ENCODE peak calls at places on chromosomes 6 and 20, in six cellular contexts. D is H1, J is A549, F is endothelial cell of umbilical vein, O is HepG2, K is K562. M is an unnamed sample.

GRCh38 chr20:13277663-13278295 is 56.7 kb downstream of the ISM1 start:
- DNase-seq in F (no peak), J (no peak), K (no peak), O (no peak), D (no peak), M (no peak)

GRCh38 chr20:21064924-21065323 is 41.2 kb downstream of the LINC00237 start:
- DNase-seq in D (no peak), F (no peak), O (no peak), K (no peak), J (no peak), M (no peak)

GRCh38 chr20:2604506-2604835 is 48.0 kb upstream of the NOP56 start:
- DNase-seq in F (no peak), D (no peak), J (no peak), O (no peak), K (no peak), M (no peak)

GRCh38 chr20:10645205-10645570 is 28.6 kb downstream of the JAG1 start:
- DNase-seq in F (no peak), O (no peak), K (no peak), D (no peak), J (no peak), M (no peak)

GRCh38 chr6:31752739-31753319 is 9.6 kb upstream of the SAPCD1 start:
- DNase-seq in D (no peak), K (no peak), O (no peak), J (no peak), F (no peak), M (no peak)

GRCh38 chr6:150072201-150072600 is 3.3 kb upstream of the ULBP3 start:
- DNase-seq in O (peak), J (peak), D (no peak), F (no peak), K (peak), M (no peak)

GRCh38 chr6:160101262-160102205 is 20.1 kb upstream of the SLC22A1 start:
- DNase-seq in F (no peak), K (peak), O (no peak), D (no peak), J (no peak), M (no peak)

GRCh38 chr20:23479043-23479442 is 11.9 kb upstream of the CST8 start:
- DNase-seq in D (no peak), K (no peak), F (no peak), O (no peak), J (no peak), M (no peak)

GRCh38 chr20:41344477-41344876 is 3.9 kb downstream of the LPIN3 start:
- DNase-seq in J (no peak), O (no peak), F (no peak), D (no peak), K (no peak), M (no peak)

GRCh38 chr6:13760948-13761347 is 49.3 kb upstream of the RANBP9 start:
- DNase-seq in O (no peak), J (no peak), K (no peak), D (no peak), F (no peak), M (no peak)

GRCh38 chr6:104855507-104855906 is 4.2 kb downstream of the HACE1 start:
- DNase-seq in O (no peak), D (no peak), F (no peak), K (no peak), J (no peak), M (no peak)

GRCh38 chr6:99745651-99746050 is 139.0 kb downstream of the PRDM13 start:
- DNase-seq in O (no peak), D (no peak), F (no peak), J (no peak), K (no peak), M (no peak)

GRCh38 chr6:131950767-131951575 is at the start of gene CCN2:
- DNase-seq in O (peak), D (peak), F (peak), J (peak), K (no peak), M (peak)

GRCh38 chr6:111918825-111919224 is 45.6 kb upstream of the FYN start:
- DNase-seq in J (no peak), D (no peak), F (no peak), O (no peak), K (no peak), M (no peak)

GRCh38 chr6:159701413-159701999 is 8.5 kb upstream of the SOD2 start:
- DNase-seq in K (no peak), F (peak), D (no peak), J (peak), O (peak), M (no peak)

GRCh38 chr6:168599769-168600330 is 158.9 kb downstream of the SMOC2 start:
- DNase-seq in F (no peak), K (no peak), D (no peak), O (no peak), J (no peak), M (no peak)

GRCh38 chr6:133170602-133171001 is 70.6 kb upstream of the EYA4 start:
- DNase-seq in J (no peak), O (peak), F (no peak), K (no peak), D (no peak), M (no peak)

GRCh38 chr6:141165012-141165411 is 967.7 kb upstream of the GJE1 start:
- DNase-seq in F (no peak), D (no peak), O (no peak), K (no peak), J (no peak), M (no peak)

GRCh38 chr20:50146732-50147662 is 6.5 kb downstream of the PEDS1 start:
- DNase-seq in O (no peak), F (peak), J (no peak), K (peak), D (no peak), M (no peak)

GRCh38 chr20:41334452-41335421 is 5.9 kb upstream of the LPIN3 start:
- DNase-seq in F (peak), O (no peak), K (no peak), J (no peak), D (no peak), M (no peak)

GRCh38 chr6:55209059-55209458 is 34.7 kb downstream of the HCRTR2 start:
- DNase-seq in K (no peak), F (no peak), D (no peak), O (no peak), J (no peak), M (no peak)

GRCh38 chr6:148440021-148440420 is 97.4 kb downstream of the SASH1 start:
- DNase-seq in K (no peak), D (no peak), O (no peak), F (no peak), J (no peak), M (no peak)

GRCh38 chr20:47117325-47117724 is 222.7 kb downstream of the EYA2 start:
- DNase-seq in J (no peak), O (no peak), K (no peak), F (no peak), D (no peak), M (no peak)

GRCh38 chr6:63272397-63272796 is 47.4 kb downstream of the LGSN start:
- DNase-seq in J (no peak), K (no peak), O (peak), F (peak), D (no peak), M (no peak)

GRCh38 chr6:28353981-28354676 is 4.4 kb downstream of the ZKSCAN3 start:
- DNase-seq in F (peak), D (no peak), J (no peak), K (peak), O (no peak), M (no peak)

GRCh38 chr6:139402935-139403386 is 28.5 kb upstream of the CITED2 start:
- DNase-seq in J (no peak), K (no peak), F (peak), D (no peak), O (no peak), M (no peak)

GRCh38 chr6:90233994-90234393 is 62.6 kb downstream of the BACH2 start:
- DNase-seq in F (no peak), O (no peak), K (no peak), D (no peak), J (no peak), M (no peak)

GRCh38 chr6:74439412-74439811 is 743.4 kb downstream of the CD109 start:
- DNase-seq in K (no peak), D (no peak), J (no peak), O (no peak), F (no peak), M (no peak)

GRCh38 chr6:96162711-96163120 is 146.9 kb downstream of the FUT9 start:
- DNase-seq in O (no peak), D (peak), F (no peak), J (no peak), K (no peak), M (peak)

GRCh38 chr6:73349311-73349710 is 4.8 kb downstream of the DPPA5 start:
- DNase-seq in J (no peak), O (no peak), F (no peak), K (no peak), D (peak), M (no peak)

GRCh38 chr20:21513881-21514540 is at the start of gene NKX2-2:
- DNase-seq in F (no peak), K (no peak), D (no peak), J (no peak), O (no peak), M (peak)

GRCh38 chr6:32968093-32968769 is at the start of gene BRD2:
- DNase-seq in D (no peak), O (peak), F (peak), K (peak), J (peak), M (peak)

GRCh38 chr6:56072856-56073255 is 174.5 kb downstream of the COL21A1 start:
- DNase-seq in F (no peak), K (no peak), D (no peak), O (no peak), J (no peak), M (no peak)

GRCh38 chr6:108068618-108069017 is 5.9 kb downstream of the OSTM1 start:
- DNase-seq in K (no peak), O (no peak), J (no peak), F (no peak), D (no peak), M (no peak)

GRCh38 chr20:2149507-2149906 is 47.9 kb downstream of the STK35 start:
- DNase-seq in D (no peak), F (no peak), K (no peak), O (no peak), J (no peak), M (no peak)

GRCh38 chr20:2238601-2239000 is 57.2 kb upstream of the TGM3 start:
- DNase-seq in K (no peak), D (no peak), F (no peak), J (no peak), O (no peak), M (no peak)

GRCh38 chr6:7727150-7727950 is 1.5 kb downstream of the BMP6 start:
- DNase-seq in O (no peak), J (peak), D (no peak), F (no peak), K (no peak), M (peak)

GRCh38 chr6:40788661-40789111 is 201.5 kb upstream of the LRFN2 start:
- DNase-seq in K (no peak), J (no peak), F (peak), O (no peak), D (no peak), M (no peak)

GRCh38 chr6:120652506-120652905 is 681.8 kb downstream of the TBC1D32 start:
- DNase-seq in K (no peak), F (no peak), D (no peak), O (no peak), J (no peak), M (no peak)

GRCh38 chr6:154457881-154458284 is 52.6 kb downstream of the CNKSR3 start:
- DNase-seq in K (no peak), J (no peak), F (no peak), O (no peak), D (no peak), M (no peak)

GRCh38 chr20:31897541-31897940 is 27.1 kb downstream of the TTLL9 start:
- DNase-seq in F (no peak), J (no peak), D (no peak), O (no peak), K (no peak), M (no peak)

GRCh38 chr20:31903630-31904386 is 33.4 kb downstream of the TTLL9 start:
- DNase-seq in F (no peak), K (no peak), J (no peak), D (no peak), O (no peak), M (no peak)

GRCh38 chr20:31906001-31906400 is 35.6 kb downstream of the TTLL9 start:
- DNase-seq in D (no peak), K (no peak), F (no peak), O (no peak), J (no peak), M (peak)

GRCh38 chr20:31907046-31907445 is 36.6 kb downstream of the TTLL9 start:
- DNase-seq in F (no peak), J (no peak), K (no peak), O (no peak), D (no peak), M (no peak)

GRCh38 chr20:31901615-31902014 is 31.2 kb downstream of the TTLL9 start:
- DNase-seq in O (no peak), F (no peak), D (no peak), K (peak), J (no peak), M (no peak)
- TF ChIP-seq JUN in O (no peak), F (no peak), D (no peak), K (no peak), J (no peak), M (no peak)

DNA sequence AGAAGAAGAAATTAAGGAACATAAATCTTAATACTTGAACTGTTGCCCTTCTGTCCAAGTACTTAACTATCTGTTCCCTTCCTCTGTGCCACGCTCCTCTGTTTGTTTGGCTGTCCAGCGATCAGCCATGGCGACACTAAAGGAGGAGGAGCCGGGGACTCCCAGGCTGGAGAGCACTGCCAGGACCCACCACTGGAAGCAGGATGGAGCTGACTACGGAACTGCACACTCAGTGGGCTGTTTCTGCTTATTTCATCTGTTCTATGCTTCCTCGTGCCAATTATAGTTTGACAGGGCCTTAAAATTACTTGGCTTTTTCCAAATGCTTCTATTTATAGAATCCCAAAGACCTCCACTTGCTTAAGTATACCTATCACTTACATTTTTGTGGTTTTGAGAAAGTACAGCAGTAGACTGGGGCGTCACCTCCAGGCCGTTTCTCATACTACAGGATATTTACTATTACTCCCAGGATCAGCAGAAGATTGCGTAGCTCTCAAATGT is 17.1 kb downstream of the IRF4 start:
- DNase-seq in K (peak), J (peak), D (no peak), O (peak), F (peak), M (peak)
- TF ChIP-seq JUN in K (no peak), J (no peak), D (no peak), O (no peak), F (no peak), M (no peak)

GRCh38 chr6:29510746-29511300 is 23.1 kb upstream of the MAS1L start:
- DNase-seq in F (no peak), D (no peak), O (no peak), K (no peak), J (no peak), M (no peak)

GRCh38 chr6:29510202-29510601 is 22.4 kb upstream of the MAS1L start:
- DNase-seq in F (no peak), D (no peak), K (no peak), O (peak), J (no peak), M (no peak)

GRCh38 chr6:29509239-29509638 is 21.5 kb upstream of the MAS1L start:
- DNase-seq in K (no peak), O (no peak), D (no peak), J (no peak), F (no peak), M (no peak)

GRCh38 chr6:29507319-29507718 is 19.6 kb upstream of the MAS1L start:
- DNase-seq in O (no peak), K (no peak), D (no peak), F (no peak), J (no peak), M (no peak)

DNA sequence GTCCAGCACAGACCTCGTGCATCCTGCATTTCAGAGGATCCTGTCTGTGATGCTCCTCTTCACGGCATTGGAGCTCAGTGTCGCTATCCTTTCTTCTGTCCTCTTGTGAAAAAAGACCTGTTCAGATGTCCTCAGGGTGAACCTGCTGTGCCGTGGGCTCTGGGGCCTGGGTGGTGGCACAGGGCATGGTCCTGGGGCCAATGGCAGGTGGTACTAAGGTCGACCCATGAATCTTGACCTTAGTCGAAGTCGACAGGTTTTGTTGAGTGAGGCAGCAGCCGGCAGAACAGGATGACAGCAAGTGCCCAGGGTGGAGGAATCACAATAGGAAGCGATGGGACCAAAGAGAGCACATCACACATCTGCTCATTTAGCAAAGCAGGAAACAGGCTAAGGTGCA is 22.0 kb upstream of the MAS1L start:
- DNase-seq in O (no peak), K (no peak), F (no peak), J (no peak), D (no peak), M (no peak)
- TF ChIP-seq JUN in O (no peak), K (no peak), F (no peak), J (no peak), D (no peak), M (no peak)

DNA sequence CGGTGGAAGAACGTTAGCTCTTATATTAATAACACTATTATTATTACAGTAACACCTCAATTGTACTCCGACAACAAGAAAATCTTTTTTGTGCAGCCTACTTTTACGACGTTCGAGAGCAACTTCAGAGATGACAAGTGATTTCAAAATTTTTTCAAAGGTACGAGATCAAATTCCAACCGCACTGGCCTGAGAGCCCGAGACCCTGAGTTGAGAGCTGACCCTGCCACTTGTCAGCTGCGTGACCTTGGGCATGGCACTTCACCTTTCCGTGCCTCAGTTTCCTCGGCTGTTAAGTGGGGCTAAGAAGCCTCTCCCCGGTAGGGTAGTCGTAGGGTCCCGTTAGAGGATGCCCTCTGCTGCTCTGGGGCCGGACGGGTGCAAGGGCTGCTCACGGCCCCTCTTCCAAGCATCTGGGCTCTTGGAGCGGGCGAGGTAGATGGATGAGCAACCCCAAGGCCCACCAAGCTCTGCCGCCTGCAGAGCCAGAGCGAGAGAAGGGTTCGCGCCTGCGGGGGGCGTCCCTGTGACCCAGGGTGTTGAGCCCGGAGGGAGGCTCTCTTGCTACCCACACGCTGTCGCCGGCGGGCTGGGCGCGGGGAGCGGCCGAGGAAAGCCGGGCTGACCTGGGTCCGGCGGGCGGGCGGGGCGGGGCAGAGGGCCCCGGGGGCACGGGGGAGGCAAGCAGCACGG is 510 bp downstream of the NDRG3 start:
- DNase-seq in O (peak), K (no peak), J (peak), D (no peak), F (peak), M (no peak)
- TF ChIP-seq JUN in O (peak), K (no peak), J (no peak), D (no peak), F (no peak), M (no peak)

DNA sequence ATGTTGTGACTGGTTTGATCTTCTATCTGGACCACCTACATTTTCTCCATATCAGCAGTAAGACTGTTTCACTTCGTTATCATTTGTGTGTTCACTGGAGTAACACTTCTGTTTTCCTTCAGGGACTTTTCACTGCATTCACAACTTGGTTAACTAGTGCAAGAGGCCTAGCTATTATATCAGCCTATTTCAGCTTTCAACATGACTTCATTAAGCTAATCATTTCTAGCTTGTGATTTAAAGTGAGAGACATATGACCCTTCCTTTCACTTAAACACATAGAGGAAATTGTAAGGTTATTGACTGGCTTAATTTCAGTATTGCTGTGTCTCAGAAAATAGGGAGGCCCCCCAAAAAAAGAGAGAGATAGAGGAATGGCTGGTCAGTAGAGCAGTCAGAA is 622.8 kb upstream of the NRSN1 start:
- DNase-seq in O (no peak), D (no peak), F (no peak), J (no peak), K (no peak), M (no peak)
- TF ChIP-seq JUN in O (no peak), D (no peak), F (no peak), J (no peak), K (no peak), M (no peak)

M was measured in WTC11.